ENCODE peak calls at places on chromosomes 2 and 18, in nine cellular contexts. M, F, U, R, N, G, X, V and L are unnamed samples.

GRCh38 chr18:76368976-76369375 is 126.1 kb downstream of the ZNF516 start:
- DNase-seq in G (peak), N (no peak), R (peak), X (no peak), F (no peak), U (no peak), M (no peak), V (no peak), L (no peak)

GRCh38 chr2:208440716-208441115 is 34.1 kb downstream of the PTH2R start:
- DNase-seq in U (no peak), N (no peak), F (no peak), R (no peak), M (no peak), G (no peak), V (no peak), X (no peak), L (no peak)

GRCh38 chr2:26580151-26580550 is 61.0 kb downstream of the CIB4 start:
- DNase-seq in U (no peak), R (no peak), F (no peak), V (no peak), M (no peak), G (no peak), N (no peak), X (no peak), L (no peak)

GRCh38 chr18:25251127-25251526 is 100.8 kb downstream of the ZNF521 start:
- DNase-seq in U (no peak), G (no peak), V (no peak), R (no peak), X (no peak), M (no peak), N (no peak), F (no peak), L (no peak)

GRCh38 chr2:54115284-54116137 is at the start of gene ACYP2:
- DNase-seq in V (peak), N (peak), M (peak), X (peak), U (peak), F (peak), G (peak), R (peak), L (peak)

GRCh38 chr18:32877371-32877770 is 104.5 kb upstream of the KLHL14 start:
- DNase-seq in F (no peak), M (no peak), R (no peak), V (no peak), N (no peak), G (no peak), U (no peak), X (no peak), L (no peak)

GRCh38 chr2:78941751-78942150 is 83.8 kb upstream of the REG3G start:
- DNase-seq in U (no peak), R (no peak), V (no peak), N (no peak), F (no peak), M (no peak), G (peak), X (no peak), L (no peak)

GRCh38 chr2:239318790-239319189 is 82.0 kb downstream of the HDAC4 start:
- DNase-seq in F (no peak), X (no peak), N (no peak), U (no peak), G (peak), M (no peak), R (peak), V (no peak), L (no peak)

GRCh38 chr2:239252433-239253200 is 148.2 kb downstream of the HDAC4 start:
- DNase-seq in V (no peak), U (no peak), N (no peak), G (no peak), M (no peak), R (peak), F (no peak), X (no peak), L (no peak)

GRCh38 chr18:75261430-75262223 is 51.0 kb downstream of the TSHZ1 start:
- DNase-seq in G (no peak), M (no peak), F (no peak), N (no peak), U (no peak), V (no peak), X (no peak), R (no peak), L (no peak)

GRCh38 chr2:224838335-224838734 is 122.2 kb upstream of the CCDC195 start:
- DNase-seq in U (peak), V (no peak), F (no peak), R (no peak), M (no peak), N (no peak), G (peak), X (no peak), L (no peak)

GRCh38 chr2:217440000-217440399 is 562.8 kb downstream of the TNS1 start:
- DNase-seq in R (no peak), V (no peak), N (no peak), F (no peak), X (no peak), M (no peak), U (no peak), G (peak), L (no peak)

GRCh38 chr2:104854507-104855173 is 725 bp downstream of the POU3F3 start:
- DNase-seq in U (no peak), F (no peak), X (no peak), N (no peak), G (no peak), V (peak), M (peak), R (no peak), L (peak)

GRCh38 chr2:231928481-231928880 is 2.3 kb upstream of the NPPC start:
- DNase-seq in X (no peak), N (no peak), F (no peak), M (no peak), V (peak), R (peak), U (no peak), G (no peak), L (no peak)

GRCh38 chr2:44291281-44292248 is 16.3 kb downstream of the SLC3A1 start:
- DNase-seq in M (peak), N (no peak), G (peak), F (no peak), U (peak), X (no peak), R (no peak), V (peak), L (peak)